ENCODE peak calls at places on chromosome 9, in five cellular contexts. One of them, this sample, is unnamed.

GRCh38 chr9:133236291-133237071 is 27.4 kb upstream of the OBP2B start:
- DNase-seq in AG04450: no peak
- DNase-seq in CD8-positive, alpha-beta memory T cell: no peak
- DNase-seq in NCI-H1092: no peak
- DNase-seq in MM.1S: no peak
- DNase-seq in this sample: no peak

GRCh38 chr9:121815556-121816448 is 164.4 kb downstream of the DAB2IP start:
- DNase-seq in AG04450: no peak
- DNase-seq in CD8-positive, alpha-beta memory T cell: no peak
- DNase-seq in NCI-H1092: no peak
- DNase-seq in MM.1S: no peak
- DNase-seq in this sample: no peak

GRCh38 chr9:21902112-21902511 is 92.1 kb downstream of the CDKN2A start:
- DNase-seq in AG04450: no peak
- DNase-seq in CD8-positive, alpha-beta memory T cell: no peak
- DNase-seq in NCI-H1092: no peak
- DNase-seq in MM.1S: no peak
- DNase-seq in this sample: no peak

GRCh38 chr9:127890053-127890452 is 9.3 kb downstream of the ST6GALNAC6 start:
- DNase-seq in AG04450: no peak
- DNase-seq in CD8-positive, alpha-beta memory T cell: no peak
- DNase-seq in NCI-H1092: no peak
- DNase-seq in MM.1S: no peak
- DNase-seq in this sample: no peak

GRCh38 chr9:123564652-123565051 is 208.7 kb downstream of the CRB2 start:
- DNase-seq in AG04450: no peak
- DNase-seq in CD8-positive, alpha-beta memory T cell: no peak
- DNase-seq in NCI-H1092: no peak
- DNase-seq in MM.1S: no peak
- DNase-seq in this sample: no peak

GRCh38 chr9:89844535-89844934 is 239.7 kb downstream of the GADD45G start:
- DNase-seq in AG04450: no peak
- DNase-seq in CD8-positive, alpha-beta memory T cell: no peak
- DNase-seq in NCI-H1092: peak
- DNase-seq in MM.1S: no peak
- DNase-seq in this sample: peak

GRCh38 chr9:114031948-114032688 is 46.0 kb downstream of the AMBP start:
- DNase-seq in AG04450: no peak
- DNase-seq in CD8-positive, alpha-beta memory T cell: no peak
- DNase-seq in NCI-H1092: no peak
- DNase-seq in MM.1S: no peak
- DNase-seq in this sample: no peak

GRCh38 chr9:36426945-36427344 is 26.9 kb upstream of the RNF38 start:
- DNase-seq in AG04450: no peak
- DNase-seq in CD8-positive, alpha-beta memory T cell: no peak
- DNase-seq in NCI-H1092: no peak
- DNase-seq in MM.1S: no peak
- DNase-seq in this sample: no peak

GRCh38 chr9:121558423-121558950 is 58.8 kb upstream of the GGTA1 start:
- DNase-seq in AG04450: no peak
- DNase-seq in CD8-positive, alpha-beta memory T cell: no peak
- DNase-seq in NCI-H1092: no peak
- DNase-seq in MM.1S: no peak
- DNase-seq in this sample: no peak